ENCODE peak calls at places on chromosomes 3 and 15, in seven cellular contexts. One of them, this sample, is unnamed. For H3K27me3, the result is how much of the 10 kb centered on the place peaks cover.

GRCh38 chr3:25465266-25465860 is 37.3 kb downstream of the RARB start:
- DNase-seq in left ventricle myocardium inferior: no peak
- DNase-seq in HAP-1: no peak
- DNase-seq in left lung: no peak
- DNase-seq in AG04450: no peak
- DNase-seq in HCT116: no peak
- DNase-seq in fibroblast of lung: no peak
- DNase-seq in this sample: no peak

GRCh38 chr3:170534232-170534631 is 51.6 kb downstream of the SLC7A14 start:
- DNase-seq in left ventricle myocardium inferior: no peak
- DNase-seq in HAP-1: no peak
- DNase-seq in left lung: no peak
- DNase-seq in AG04450: no peak
- DNase-seq in HCT116: no peak
- DNase-seq in fibroblast of lung: no peak
- DNase-seq in this sample: no peak

GRCh38 chr15:66873856-66874255 is 171.8 kb downstream of the SMAD6 start:
- DNase-seq in left ventricle myocardium inferior: no peak
- DNase-seq in HAP-1: peak
- DNase-seq in left lung: no peak
- DNase-seq in AG04450: no peak
- DNase-seq in HCT116: no peak
- DNase-seq in fibroblast of lung: no peak
- DNase-seq in this sample: no peak

GRCh38 chr3:82739390-82739789 is 977.9 kb upstream of the GBE1 start:
- DNase-seq in left ventricle myocardium inferior: no peak
- DNase-seq in HAP-1: no peak
- DNase-seq in left lung: no peak
- DNase-seq in AG04450: no peak
- DNase-seq in HCT116: no peak
- DNase-seq in fibroblast of lung: no peak
- DNase-seq in this sample: no peak

GRCh38 chr3:58924581-58924980 is 125.2 kb downstream of the CFAP20DC start:
- DNase-seq in left ventricle myocardium inferior: no peak
- DNase-seq in HAP-1: no peak
- DNase-seq in left lung: no peak
- DNase-seq in AG04450: no peak
- DNase-seq in HCT116: no peak
- DNase-seq in fibroblast of lung: peak
- DNase-seq in this sample: no peak

GRCh38 chr15:90529369-90530249 is at the start of gene CRTC3:
- DNase-seq in left ventricle myocardium inferior: peak
- DNase-seq in HAP-1: peak
- DNase-seq in left lung: peak
- DNase-seq in AG04450: no peak
- DNase-seq in HCT116: no peak
- DNase-seq in fibroblast of lung: peak
- DNase-seq in this sample: peak

GRCh38 chr3:114221881-114222264 is 15.5 kb downstream of the ZNF80 start:
- DNase-seq in left ventricle myocardium inferior: no peak
- DNase-seq in HAP-1: no peak
- DNase-seq in left lung: no peak
- DNase-seq in AG04450: no peak
- DNase-seq in HCT116: no peak
- DNase-seq in fibroblast of lung: no peak
- DNase-seq in this sample: no peak

GRCh38 chr3:108036984-108037741 is 53.7 kb downstream of the CD47 start:
- DNase-seq in left ventricle myocardium inferior: no peak
- DNase-seq in HAP-1: no peak
- DNase-seq in left lung: no peak
- DNase-seq in AG04450: peak
- DNase-seq in HCT116: no peak
- DNase-seq in fibroblast of lung: peak
- DNase-seq in this sample: no peak

GRCh38 chr3:102745881-102746280 is 311.1 kb downstream of the ZPLD1 start:
- DNase-seq in left ventricle myocardium inferior: no peak
- DNase-seq in HAP-1: no peak
- DNase-seq in left lung: no peak
- DNase-seq in AG04450: no peak
- DNase-seq in HCT116: peak
- DNase-seq in fibroblast of lung: peak
- DNase-seq in this sample: no peak

GRCh38 chr3:167493240-167493639 is 19.4 kb upstream of the SERPINI2 start:
- DNase-seq in left ventricle myocardium inferior: no peak
- DNase-seq in HAP-1: peak
- DNase-seq in left lung: no peak
- DNase-seq in AG04450: no peak
- DNase-seq in HCT116: peak
- DNase-seq in fibroblast of lung: no peak
- DNase-seq in this sample: no peak

GRCh38 chr3:8937064-8938020 is 25.9 kb downstream of the RAD18 start:
- DNase-seq in left ventricle myocardium inferior: no peak
- DNase-seq in HAP-1: no peak
- DNase-seq in left lung: no peak
- DNase-seq in AG04450: peak
- DNase-seq in HCT116: peak
- DNase-seq in fibroblast of lung: peak
- DNase-seq in this sample: no peak

GRCh38 chr15:69595009-69595825 is 142.6 kb downstream of the RPLP1 start:
- DNase-seq in left ventricle myocardium inferior: peak
- DNase-seq in HAP-1: no peak
- DNase-seq in left lung: peak
- DNase-seq in AG04450: no peak
- DNase-seq in HCT116: no peak
- DNase-seq in fibroblast of lung: no peak
- DNase-seq in this sample: no peak

GRCh38 chr15:31483053-31483923 is 156.7 kb downstream of the KLF13 start:
- DNase-seq in left ventricle myocardium inferior: no peak
- DNase-seq in HAP-1: no peak
- DNase-seq in left lung: no peak
- DNase-seq in AG04450: no peak
- DNase-seq in HCT116: no peak
- DNase-seq in fibroblast of lung: no peak
- DNase-seq in this sample: peak

GRCh38 chr15:64653757-64654156 is 121.6 kb downstream of the RBPMS2 start:
- DNase-seq in left ventricle myocardium inferior: no peak
- DNase-seq in HAP-1: no peak
- DNase-seq in left lung: no peak
- DNase-seq in AG04450: no peak
- DNase-seq in HCT116: no peak
- DNase-seq in fibroblast of lung: peak
- DNase-seq in this sample: no peak

DNA sequence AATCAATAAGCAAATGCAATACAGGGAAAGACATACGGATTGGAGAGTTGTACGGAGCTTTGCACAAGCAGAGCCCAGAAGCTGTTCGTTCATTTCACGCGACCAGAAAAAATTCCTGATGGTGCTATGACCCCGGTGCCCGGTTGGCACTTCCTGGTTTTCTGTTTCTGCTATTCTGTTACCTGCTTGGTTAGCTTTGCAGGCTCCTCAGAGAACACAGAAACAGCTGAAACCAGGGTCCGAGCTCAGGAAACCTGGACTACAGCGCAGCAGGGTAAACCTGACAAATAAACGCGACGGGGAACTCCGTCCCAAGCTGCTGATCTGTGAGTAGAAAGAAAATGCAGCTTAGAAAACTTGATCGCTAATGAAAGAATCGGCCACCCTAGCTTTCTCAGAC is 893 bp downstream of the CNTN3 start:
- DNase-seq in left ventricle myocardium inferior: no peak
- DNase-seq in HAP-1: no peak
- DNase-seq in left lung: no peak
- DNase-seq in AG04450: no peak
- DNase-seq in HCT116: no peak
- DNase-seq in fibroblast of lung: no peak
- DNase-seq in this sample: no peak
- H3K27me3 ChIP-seq in left ventricle myocardium inferior: under half
- H3K27me3 ChIP-seq in HAP-1: under half
- H3K27me3 ChIP-seq in left lung: under half
- H3K27me3 ChIP-seq in AG04450: under half
- H3K27me3 ChIP-seq in HCT116: under half
- H3K27me3 ChIP-seq in fibroblast of lung: under half
- H3K27me3 ChIP-seq in this sample: under half

GRCh38 chr15:97653896-97654295 is 306.6 kb upstream of the ARRDC4 start:
- DNase-seq in left ventricle myocardium inferior: no peak
- DNase-seq in HAP-1: no peak
- DNase-seq in left lung: no peak
- DNase-seq in AG04450: no peak
- DNase-seq in HCT116: no peak
- DNase-seq in fibroblast of lung: no peak
- DNase-seq in this sample: no peak

GRCh38 chr15:97652700-97653167 is 307.8 kb upstream of the ARRDC4 start:
- DNase-seq in left ventricle myocardium inferior: peak
- DNase-seq in HAP-1: no peak
- DNase-seq in left lung: no peak
- DNase-seq in AG04450: no peak
- DNase-seq in HCT116: no peak
- DNase-seq in fibroblast of lung: no peak
- DNase-seq in this sample: no peak

GRCh38 chr15:97652041-97652440 is 308.5 kb upstream of the ARRDC4 start:
- DNase-seq in left ventricle myocardium inferior: no peak
- DNase-seq in HAP-1: no peak
- DNase-seq in left lung: no peak
- DNase-seq in AG04450: no peak
- DNase-seq in HCT116: no peak
- DNase-seq in fibroblast of lung: no peak
- DNase-seq in this sample: no peak

GRCh38 chr15:97645758-97646157 is 314.7 kb upstream of the ARRDC4 start:
- DNase-seq in left ventricle myocardium inferior: no peak
- DNase-seq in HAP-1: no peak
- DNase-seq in left lung: no peak
- DNase-seq in AG04450: no peak
- DNase-seq in HCT116: no peak
- DNase-seq in fibroblast of lung: no peak
- DNase-seq in this sample: no peak

GRCh38 chr15:97648728-97649127 is 311.8 kb upstream of the ARRDC4 start:
- DNase-seq in left ventricle myocardium inferior: no peak
- DNase-seq in HAP-1: no peak
- DNase-seq in left lung: no peak
- DNase-seq in AG04450: no peak
- DNase-seq in HCT116: no peak
- DNase-seq in fibroblast of lung: no peak
- DNase-seq in this sample: no peak
- H3K27me3 ChIP-seq in left ventricle myocardium inferior: under half
- H3K27me3 ChIP-seq in HAP-1: under half
- H3K27me3 ChIP-seq in left lung: under half
- H3K27me3 ChIP-seq in AG04450: under half
- H3K27me3 ChIP-seq in HCT116: under half
- H3K27me3 ChIP-seq in fibroblast of lung: under half
- H3K27me3 ChIP-seq in this sample: under half

DNA sequence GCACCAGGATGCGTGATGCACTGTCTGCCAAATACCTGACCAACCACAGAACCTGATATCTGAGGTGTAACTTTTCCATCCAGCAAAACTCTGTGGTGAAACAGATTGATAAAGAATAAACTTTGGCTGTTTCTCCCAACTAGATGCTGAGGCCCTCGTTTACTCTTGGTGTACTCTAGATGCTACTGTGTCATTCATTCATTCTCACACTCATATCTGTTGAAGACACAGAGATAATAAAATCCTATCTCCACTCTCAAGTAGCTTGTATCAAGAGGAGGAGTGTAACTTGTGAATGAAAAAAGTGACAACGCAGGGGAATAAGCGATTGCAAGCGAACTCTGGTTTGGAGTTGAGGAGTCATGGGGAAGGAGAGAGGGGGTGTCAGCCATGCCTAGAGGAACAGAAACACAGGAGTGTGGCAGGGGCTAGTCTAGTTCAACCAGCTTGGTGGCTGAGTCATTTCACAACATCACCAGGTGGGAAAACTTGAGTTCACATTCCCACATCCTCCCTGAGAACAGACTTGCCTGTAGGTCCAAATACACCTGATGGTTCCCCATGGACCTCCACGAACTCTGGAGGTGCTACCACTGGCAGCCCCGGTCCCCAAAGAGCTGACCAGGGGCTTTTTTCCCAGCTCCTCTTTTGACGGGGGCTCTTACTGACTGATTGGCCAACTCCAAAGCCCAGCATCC is 73.3 kb upstream of the SNRK start:
- DNase-seq in left ventricle myocardium inferior: no peak
- DNase-seq in HAP-1: no peak
- DNase-seq in left lung: no peak
- DNase-seq in AG04450: no peak
- DNase-seq in HCT116: no peak
- DNase-seq in fibroblast of lung: no peak
- DNase-seq in this sample: no peak
- H3K27me3 ChIP-seq in left ventricle myocardium inferior: under half
- H3K27me3 ChIP-seq in HAP-1: under half
- H3K27me3 ChIP-seq in left lung: under half
- H3K27me3 ChIP-seq in AG04450: under half
- H3K27me3 ChIP-seq in HCT116: under half
- H3K27me3 ChIP-seq in fibroblast of lung: under half
- H3K27me3 ChIP-seq in this sample: under half

DNA sequence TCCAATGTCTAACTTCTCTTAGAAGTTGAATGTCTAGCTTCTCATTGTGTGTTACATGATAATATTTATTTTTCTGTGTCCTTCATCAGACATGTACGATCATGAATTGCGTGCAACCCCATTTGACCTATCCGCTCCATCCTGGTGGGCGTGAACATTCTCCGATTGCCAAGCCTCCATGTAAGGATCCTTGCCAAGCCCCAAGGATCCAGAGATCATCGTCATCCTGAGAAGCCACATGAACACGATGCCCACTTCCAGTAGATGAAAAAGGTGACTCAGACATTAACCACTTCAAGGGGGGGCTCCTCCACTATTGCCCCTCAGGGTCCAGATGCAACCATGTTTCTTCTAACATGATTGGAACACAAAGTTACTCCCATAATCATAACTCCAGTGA is 25.5 kb upstream of the KNG1 start:
- DNase-seq in left ventricle myocardium inferior: no peak
- DNase-seq in HAP-1: no peak
- DNase-seq in left lung: no peak
- DNase-seq in AG04450: no peak
- DNase-seq in HCT116: no peak
- DNase-seq in fibroblast of lung: no peak
- DNase-seq in this sample: no peak
- H3K27me3 ChIP-seq in left ventricle myocardium inferior: under half
- H3K27me3 ChIP-seq in HAP-1: under half
- H3K27me3 ChIP-seq in left lung: under half
- H3K27me3 ChIP-seq in AG04450: under half
- H3K27me3 ChIP-seq in HCT116: under half
- H3K27me3 ChIP-seq in fibroblast of lung: under half
- H3K27me3 ChIP-seq in this sample: under half

DNA sequence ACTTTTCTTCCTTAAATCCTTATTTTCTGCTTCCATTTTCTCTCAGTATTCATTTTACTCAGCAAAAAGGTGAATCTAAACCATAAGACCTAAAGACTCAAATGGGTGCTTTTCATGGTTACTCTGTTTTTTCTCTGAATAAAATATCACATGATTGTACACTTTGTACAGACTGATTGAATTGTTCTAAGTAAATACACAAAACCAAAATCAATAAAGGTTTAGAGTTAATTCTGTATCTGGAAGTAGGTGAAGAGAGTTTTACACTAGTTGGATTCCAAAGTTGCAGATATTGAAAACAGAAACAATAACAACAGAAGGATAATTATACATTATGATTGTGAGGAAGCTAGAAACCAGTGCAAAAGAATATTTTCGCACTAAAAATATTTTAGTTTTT is 546.2 kb downstream of the TUSC7 start:
- DNase-seq in left ventricle myocardium inferior: no peak
- DNase-seq in HAP-1: no peak
- DNase-seq in left lung: no peak
- DNase-seq in AG04450: no peak
- DNase-seq in HCT116: no peak
- DNase-seq in fibroblast of lung: no peak
- DNase-seq in this sample: no peak
- H3K27me3 ChIP-seq in left ventricle myocardium inferior: under half
- H3K27me3 ChIP-seq in HAP-1: under half
- H3K27me3 ChIP-seq in left lung: under half
- H3K27me3 ChIP-seq in AG04450: under half
- H3K27me3 ChIP-seq in HCT116: under half
- H3K27me3 ChIP-seq in fibroblast of lung: under half
- H3K27me3 ChIP-seq in this sample: under half